ENCODE peak calls at places on chromosomes 1 and 21, in ten cellular contexts. Y is neural progenitor cell; X is CD4-positive, CD25-positive, alpha-beta regulatory T cell; T is endothelial cell of umbilical vein; K is sigmoid colon; Q is tibial artery; L is brain microvascular endothelial cell; R is adipocyte; I is naive thymus-derived CD4-positive, alpha-beta T cell; E is colonic mucosa. O is an unnamed sample.

GRCh38 chr1:51839094-51839493 is 39.4 kb downstream of the NRDC start:
- DNase-seq in I (no peak), X (no peak), K (no peak), Y (no peak), E (no peak), L (no peak), R (no peak), Q (no peak), T (no peak), O (no peak)

GRCh38 chr1:54052470-54052933 is 502 bp downstream of the TMEM59 start:
- DNase-seq in T (peak; percentile 55), Q (peak; percentile 24), Y (peak; percentile 66), E (peak; percentile 53), X (no peak), I (no peak), K (no peak), L (peak; percentile 74), R (peak; percentile 61), O (no peak)

GRCh38 chr1:236736761-236737160 is 50.5 kb downstream of the ACTN2 start:
- DNase-seq in X (no peak), I (no peak), L (no peak), Y (no peak), R (no peak), K (no peak), E (no peak), Q (no peak), T (no peak), O (no peak)

GRCh38 chr1:37471345-37472231 is 2.8 kb upstream of the ZC3H12A start:
- DNase-seq in T (peak; percentile 91), Q (peak; percentile 85), L (peak; percentile 91), K (peak; percentile 91), Y (peak; percentile 28), I (no peak), X (no peak), E (peak; percentile 83), R (peak; percentile 95), O (peak; percentile 95)

GRCh38 chr21:39048574-39048973 is 134.7 kb downstream of the PSMG1 start:
- DNase-seq in L (peak; percentile 43), Q (no peak), K (peak; percentile 7), X (no peak), Y (no peak), E (no peak), R (peak; percentile 33), T (no peak), I (no peak), O (no peak)

GRCh38 chr1:47533176-47534039 is 95.6 kb downstream of the FOXD2 start:
- DNase-seq in I (no peak), R (peak; percentile 92), T (peak; percentile 66), Q (peak; percentile 45), K (peak; percentile 76), X (no peak), L (peak; percentile 75), Y (peak; percentile 94), E (no peak), O (peak; percentile 77)

GRCh38 chr1:48817505-48818114 is 40.9 kb upstream of the BEND5 start:
- DNase-seq in T (no peak), L (peak; percentile 33), E (peak; percentile 48), R (peak; percentile 87), Q (peak; percentile 35), K (peak; percentile 71), X (no peak), Y (peak; percentile 77), I (peak; percentile 2), O (peak; percentile 71)

GRCh38 chr1:8873506-8874229 is 4.8 kb downstream of the ENO1 start:
- DNase-seq in T (peak; percentile 97), I (no peak), Y (peak; percentile 66), L (peak; percentile 98), E (peak; percentile 86), X (no peak), K (peak; percentile 90), R (peak; percentile 96), Q (peak; percentile 90), O (peak; percentile 95)

GRCh38 chr1:62309906-62310305 is 9.3 kb downstream of the KANK4 start:
- DNase-seq in I (no peak), T (no peak), R (no peak), X (no peak), L (no peak), E (no peak), Y (no peak), K (no peak), Q (no peak), O (no peak)

GRCh38 chr1:22508329-22508728 is 55.0 kb upstream of the EPHA8 start:
- DNase-seq in L (no peak), T (no peak), K (no peak), I (no peak), Y (no peak), Q (no peak), R (peak; percentile 13), X (no peak), E (no peak), O (no peak)

DNA sequence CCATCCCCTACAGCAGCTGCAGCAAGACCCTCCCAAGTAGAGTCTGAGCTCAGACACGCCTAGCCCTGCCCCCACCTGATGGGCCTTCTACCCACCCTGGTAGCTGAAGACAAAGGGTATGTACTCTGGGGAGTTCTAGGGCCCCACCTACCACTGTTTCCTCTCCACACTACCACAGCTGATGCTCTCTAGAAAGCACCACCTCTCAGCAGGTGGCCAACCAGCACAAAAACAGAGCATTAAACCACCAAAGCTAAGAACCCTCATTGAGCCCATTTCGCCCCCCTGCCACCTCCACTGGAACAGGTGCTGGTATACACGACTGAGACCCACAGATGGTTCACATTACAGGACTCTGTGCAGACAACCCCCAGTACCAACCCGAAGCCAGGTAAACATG is 258.9 kb downstream of the SETD4 start:
- DNase-seq in I (peak; percentile 27), Y (no peak), X (peak; percentile 42), R (no peak), T (no peak), K (no peak), E (no peak), L (no peak), Q (no peak), O (no peak)
- H3K27me3 ChIP-seq in I (no peaks in the 10 kb centered on the region), Y (no peaks in the 10 kb centered on the region), X (no peaks in the 10 kb centered on the region), R (no peaks in the 10 kb centered on the region), T (peaks cover 14% of the 10 kb centered on the region), K (no peaks in the 10 kb centered on the region), E (no peaks in the 10 kb centered on the region), L (no peaks in the 10 kb centered on the region), Q (no peaks in the 10 kb centered on the region), O (no peaks in the 10 kb centered on the region)

GRCh38 chr1:12188115-12188514 is 21.3 kb downstream of the TNFRSF1B start:
- DNase-seq in T (no peak), E (no peak), Q (no peak), Y (no peak), L (peak; percentile 21), X (no peak), R (no peak), I (no peak), K (no peak), O (no peak)
- H3K27me3 ChIP-seq in T (no peaks in the 10 kb centered on the region), E (no peaks in the 10 kb centered on the region), Q (peaks cover 45% of the 10 kb centered on the region), Y (no peaks in the 10 kb centered on the region), L (no peaks in the 10 kb centered on the region), X (no peaks in the 10 kb centered on the region), R (no peaks in the 10 kb centered on the region), I (no peaks in the 10 kb centered on the region), K (no peaks in the 10 kb centered on the region), O (no peaks in the 10 kb centered on the region)

GRCh38 chr1:3273447-3273846 is 181.0 kb upstream of the ARHGEF16 start:
- DNase-seq in K (no peak), Y (no peak), I (no peak), L (no peak), X (no peak), T (no peak), R (no peak), Q (no peak), E (no peak), O (no peak)
- H3K27me3 ChIP-seq in K (peaks cover 14% of the 10 kb centered on the region), Y (no peaks in the 10 kb centered on the region), I (no peaks in the 10 kb centered on the region), L (no peaks in the 10 kb centered on the region), X (no peaks in the 10 kb centered on the region), T (no peaks in the 10 kb centered on the region), R (peaks cover 53% of the 10 kb centered on the region), Q (no peaks in the 10 kb centered on the region), E (no peaks in the 10 kb centered on the region), O (no peaks in the 10 kb centered on the region)

GRCh38 chr1:212958175-212958574 is 7.8 kb downstream of the VASH2 start:
- DNase-seq in I (no peak), E (no peak), Y (no peak), X (no peak), T (no peak), K (no peak), Q (no peak), R (no peak), L (peak; percentile 88), O (no peak)

GRCh38 chr1:212955098-212955497 is 4.8 kb downstream of the VASH2 start:
- DNase-seq in X (no peak), E (no peak), L (no peak), R (no peak), T (no peak), Y (no peak), K (no peak), I (no peak), Q (no peak), O (no peak)

GRCh38 chr1:212959266-212960220 is 9.2 kb downstream of the VASH2 start:
- DNase-seq in L (no peak), T (peak; percentile 24), K (no peak), R (no peak), Q (no peak), X (no peak), Y (no peak), E (no peak), I (no peak), O (no peak)

GRCh38 chr1:212956231-212956630 is 5.9 kb downstream of the VASH2 start:
- DNase-seq in K (no peak), R (no peak), Q (no peak), L (no peak), I (no peak), E (no peak), T (no peak), X (no peak), Y (no peak), O (no peak)

GRCh38 chr1:212957546-212957945 is 7.2 kb downstream of the VASH2 start:
- DNase-seq in T (no peak), R (no peak), L (no peak), E (no peak), Y (no peak), Q (no peak), K (no peak), X (no peak), I (no peak), O (no peak)
- H3K27me3 ChIP-seq in T (peaks cover 3% of the 10 kb centered on the region), R (peaks cover 69% of the 10 kb centered on the region), L (no peaks in the 10 kb centered on the region), E (no peaks in the 10 kb centered on the region), Y (peaks cover under 1% of the 10 kb centered on the region), Q (peaks cover 3% of the 10 kb centered on the region), K (no peaks in the 10 kb centered on the region), X (no peaks in the 10 kb centered on the region), I (no peaks in the 10 kb centered on the region), O (no peaks in the 10 kb centered on the region)